ENCODE peak calls at places on chromosome 22, in five cellular contexts. One of them, this sample, is unnamed.

GRCh38 chr22:31872209-31872608 is 72.1 kb upstream of the YWHAH start:
- DNase-seq in psoas muscle: no peak
- DNase-seq in heart left ventricle: no peak
- DNase-seq in HCT116: no peak
- DNase-seq in HFF-Myc: no peak
- DNase-seq in this sample: no peak

GRCh38 chr22:25419247-25420113 is 145.0 kb upstream of the GRK3 start:
- DNase-seq in psoas muscle: no peak
- DNase-seq in heart left ventricle: no peak
- DNase-seq in HCT116: no peak
- DNase-seq in HFF-Myc: no peak
- DNase-seq in this sample: no peak

GRCh38 chr22:34055525-34056200 is 135.4 kb upstream of the LARGE1 start:
- DNase-seq in psoas muscle: no peak
- DNase-seq in heart left ventricle: no peak
- DNase-seq in HCT116: no peak
- DNase-seq in HFF-Myc: no peak
- DNase-seq in this sample: peak

GRCh38 chr22:33049125-33049729 is 9.0 kb downstream of the SYN3 start:
- DNase-seq in psoas muscle: peak
- DNase-seq in heart left ventricle: peak
- DNase-seq in HCT116: peak
- DNase-seq in HFF-Myc: peak
- DNase-seq in this sample: peak

GRCh38 chr22:37019309-37020191 is at the start of the genes MPST and TST:
- DNase-seq in psoas muscle: peak
- DNase-seq in heart left ventricle: peak
- DNase-seq in HCT116: no peak
- DNase-seq in HFF-Myc: no peak
- DNase-seq in this sample: peak

GRCh38 chr22:49963647-49964026 is 3.1 kb downstream of the PIM3 start:
- DNase-seq in psoas muscle: peak
- DNase-seq in heart left ventricle: peak
- DNase-seq in HCT116: no peak
- DNase-seq in HFF-Myc: no peak
- DNase-seq in this sample: no peak

GRCh38 chr22:17269607-17270261 is 50.5 kb upstream of the ADA2 start:
- DNase-seq in psoas muscle: no peak
- DNase-seq in heart left ventricle: no peak
- DNase-seq in HCT116: no peak
- DNase-seq in HFF-Myc: no peak
- DNase-seq in this sample: no peak

GRCh38 chr22:26949193-26949592 is 291.8 kb downstream of the MIAT start:
- DNase-seq in psoas muscle: no peak
- DNase-seq in heart left ventricle: no peak
- DNase-seq in HCT116: no peak
- DNase-seq in HFF-Myc: no peak
- DNase-seq in this sample: peak

GRCh38 chr22:25403752-25404471 is 160.6 kb upstream of the GRK3 start:
- DNase-seq in psoas muscle: no peak
- DNase-seq in heart left ventricle: no peak
- DNase-seq in HCT116: no peak
- DNase-seq in HFF-Myc: no peak
- DNase-seq in this sample: peak

GRCh38 chr22:37163618-37164534 is 14.2 kb upstream of the IL2RB start:
- DNase-seq in psoas muscle: peak
- DNase-seq in heart left ventricle: no peak
- DNase-seq in HCT116: no peak
- DNase-seq in HFF-Myc: no peak
- DNase-seq in this sample: no peak

GRCh38 chr22:49533886-49534285 is 293.8 kb downstream of the BRD1 start:
- DNase-seq in psoas muscle: no peak
- DNase-seq in heart left ventricle: no peak
- DNase-seq in HCT116: no peak
- DNase-seq in HFF-Myc: no peak
- DNase-seq in this sample: no peak

GRCh38 chr22:28600546-28601143 is 79.0 kb downstream of the TTC28 start:
- DNase-seq in psoas muscle: no peak
- DNase-seq in heart left ventricle: no peak
- DNase-seq in HCT116: peak
- DNase-seq in HFF-Myc: peak
- DNase-seq in this sample: peak

GRCh38 chr22:23760056-23760455 is 2.7 kb upstream of the C22orf15 start:
- DNase-seq in psoas muscle: no peak
- DNase-seq in heart left ventricle: no peak
- DNase-seq in HCT116: no peak
- DNase-seq in HFF-Myc: no peak
- DNase-seq in this sample: no peak

GRCh38 chr22:32577591-32577990 is 103.0 kb downstream of the FBXO7 start:
- DNase-seq in psoas muscle: no peak
- DNase-seq in heart left ventricle: no peak
- DNase-seq in HCT116: no peak
- DNase-seq in HFF-Myc: no peak
- DNase-seq in this sample: no peak

GRCh38 chr22:29300807-29301601 is 5.4 kb upstream of the GAS2L1 start:
- DNase-seq in psoas muscle: no peak
- DNase-seq in heart left ventricle: no peak
- DNase-seq in HCT116: no peak
- DNase-seq in HFF-Myc: no peak
- DNase-seq in this sample: no peak

GRCh38 chr22:33869946-33870345 is 50.3 kb downstream of the LARGE1 start:
- DNase-seq in psoas muscle: no peak
- DNase-seq in heart left ventricle: no peak
- DNase-seq in HCT116: no peak
- DNase-seq in HFF-Myc: no peak
- DNase-seq in this sample: no peak

GRCh38 chr22:40712311-40712710 is 33.0 kb downstream of the MCHR1 start:
- DNase-seq in psoas muscle: peak
- DNase-seq in heart left ventricle: no peak
- DNase-seq in HCT116: no peak
- DNase-seq in HFF-Myc: no peak
- DNase-seq in this sample: no peak

GRCh38 chr22:23251445-23252093 is 71.3 kb downstream of the BCR start:
- DNase-seq in psoas muscle: no peak
- DNase-seq in heart left ventricle: no peak
- DNase-seq in HCT116: peak
- DNase-seq in HFF-Myc: peak
- DNase-seq in this sample: peak

GRCh38 chr22:42080287-42080686 is 787 bp downstream of the SMDT1 start:
- DNase-seq in psoas muscle: no peak
- DNase-seq in heart left ventricle: no peak
- DNase-seq in HCT116: no peak
- DNase-seq in HFF-Myc: no peak
- DNase-seq in this sample: peak

GRCh38 chr22:42314709-42315391 is 44.4 kb upstream of the TCF20 start:
- DNase-seq in psoas muscle: no peak
- DNase-seq in heart left ventricle: no peak
- DNase-seq in HCT116: no peak
- DNase-seq in HFF-Myc: no peak
- DNase-seq in this sample: no peak

GRCh38 chr22:44807915-44808690 is 55.7 kb downstream of the ARHGAP8 start:
- DNase-seq in psoas muscle: no peak
- DNase-seq in heart left ventricle: peak
- DNase-seq in HCT116: no peak
- DNase-seq in HFF-Myc: no peak
- DNase-seq in this sample: no peak
- TF ChIP-seq CTCF in psoas muscle: no peak
- TF ChIP-seq CTCF in heart left ventricle: no peak
- TF ChIP-seq CTCF in HCT116: peak
- TF ChIP-seq CTCF in HFF-Myc: peak
- TF ChIP-seq CTCF in this sample: peak

DNA sequence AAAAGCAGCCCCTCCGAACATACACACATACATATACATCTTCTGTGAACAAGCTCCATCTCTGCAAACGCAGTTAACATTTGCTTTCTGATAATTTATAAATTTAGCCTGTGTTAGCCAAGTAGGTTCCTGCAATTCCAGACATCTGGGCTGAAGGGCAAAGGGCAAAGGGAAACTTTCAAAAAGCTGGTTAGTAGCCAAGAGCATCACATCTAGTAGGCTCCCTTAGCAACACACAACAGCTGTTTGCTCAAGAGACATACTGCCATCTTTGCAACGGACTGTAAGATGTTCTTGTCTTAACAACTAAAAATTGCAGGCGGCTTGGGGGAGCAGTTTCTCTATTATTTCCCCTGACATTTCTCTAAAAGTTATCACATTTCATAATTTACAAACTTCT is 134.9 kb downstream of the RBFOX2 start:
- DNase-seq in psoas muscle: no peak
- DNase-seq in heart left ventricle: no peak
- DNase-seq in HCT116: no peak
- DNase-seq in HFF-Myc: no peak
- DNase-seq in this sample: no peak
- H3K4me3 ChIP-seq in psoas muscle: peak
- H3K4me3 ChIP-seq in heart left ventricle: peak
- H3K4me3 ChIP-seq in HCT116: no peak
- H3K4me3 ChIP-seq in HFF-Myc: no peak
- H3K4me3 ChIP-seq in this sample: no peak

GRCh38 chr22:30562391-30562790 is 12.1 kb downstream of the GAL3ST1 start:
- DNase-seq in psoas muscle: no peak
- DNase-seq in heart left ventricle: no peak
- DNase-seq in HCT116: peak
- DNase-seq in HFF-Myc: no peak
- DNase-seq in this sample: peak
- TF ChIP-seq CTCF in psoas muscle: no peak
- TF ChIP-seq CTCF in heart left ventricle: no peak
- TF ChIP-seq CTCF in HCT116: no peak
- TF ChIP-seq CTCF in HFF-Myc: no peak
- TF ChIP-seq CTCF in this sample: no peak

GRCh38 chr22:46764779-46765485 is 2.5 kb downstream of the TBC1D22A start:
- DNase-seq in psoas muscle: no peak
- DNase-seq in heart left ventricle: no peak
- DNase-seq in HCT116: no peak
- DNase-seq in HFF-Myc: no peak
- DNase-seq in this sample: no peak

GRCh38 chr22:46762238-46763050 is at the start of gene TBC1D22A:
- DNase-seq in psoas muscle: peak
- DNase-seq in heart left ventricle: peak
- DNase-seq in HCT116: peak
- DNase-seq in HFF-Myc: peak
- DNase-seq in this sample: peak

GRCh38 chr22:46763051-46763705 is 728 bp downstream of the TBC1D22A start:
- DNase-seq in psoas muscle: peak
- DNase-seq in heart left ventricle: peak
- DNase-seq in HCT116: no peak
- DNase-seq in HFF-Myc: no peak
- DNase-seq in this sample: no peak

GRCh38 chr22:46766611-46767010 is 4.2 kb downstream of the TBC1D22A start:
- DNase-seq in psoas muscle: no peak
- DNase-seq in heart left ventricle: no peak
- DNase-seq in HCT116: no peak
- DNase-seq in HFF-Myc: no peak
- DNase-seq in this sample: no peak

GRCh38 chr22:46764140-46764680 is 1.8 kb downstream of the TBC1D22A start:
- DNase-seq in psoas muscle: no peak
- DNase-seq in heart left ventricle: no peak
- DNase-seq in HCT116: no peak
- DNase-seq in HFF-Myc: no peak
- DNase-seq in this sample: no peak
- H3K4me3 ChIP-seq in psoas muscle: peak
- H3K4me3 ChIP-seq in heart left ventricle: no peak
- H3K4me3 ChIP-seq in HCT116: no peak
- H3K4me3 ChIP-seq in HFF-Myc: no peak
- H3K4me3 ChIP-seq in this sample: no peak

GRCh38 chr22:20060700-20061480 is 19.2 kb upstream of the DGCR8 start:
- DNase-seq in psoas muscle: no peak
- DNase-seq in heart left ventricle: no peak
- DNase-seq in HCT116: no peak
- DNase-seq in HFF-Myc: no peak
- DNase-seq in this sample: no peak
- TF ChIP-seq CTCF in psoas muscle: no peak
- TF ChIP-seq CTCF in heart left ventricle: no peak
- TF ChIP-seq CTCF in HCT116: peak
- TF ChIP-seq CTCF in HFF-Myc: no peak
- TF ChIP-seq CTCF in this sample: no peak